ENCODE peak calls at places on chromosomes 12 and 14, in five cellular contexts. J is HepG2, F is hepatocyte, X is endodermal cell, P is right cardiac atrium. R is an unnamed sample.

GRCh38 chr12:57340104-57340503 is 89.1 kb upstream of the STAC3 start:
- DNase-seq in J (no peak), F (peak; percentile 69), X (no peak), P (peak; percentile 64), R (no peak)

GRCh38 chr12:117098361-117099217 is 627 bp downstream of the TESC start:
- DNase-seq in J (no peak), F (no peak), X (peak; percentile 77), P (no peak), R (no peak)

GRCh38 chr14:93984987-93985410 is 8.6 kb upstream of the ASB2 start:
- DNase-seq in J (peak; percentile 77), F (peak; percentile 74), X (peak; percentile 88), P (peak; percentile 48), R (no peak)

GRCh38 chr12:115934046-115934445 is 343.4 kb downstream of the MED13L start:
- DNase-seq in J (no peak), F (no peak), X (peak; percentile 17), P (no peak), R (no peak)

GRCh38 chr14:46137786-46138185 is 513.8 kb downstream of the RPL10L start:
- DNase-seq in J (no peak), F (no peak), X (no peak), P (no peak), R (no peak)

GRCh38 chr12:54363610-54364009 is 676 bp downstream of the GPR84 start:
- DNase-seq in J (no peak), F (no peak), X (no peak), P (no peak), R (no peak)

GRCh38 chr12:63955831-63956685 is 111.6 kb downstream of the SRGAP1 start:
- DNase-seq in J (no peak), F (peak; percentile 28), X (no peak), P (peak; percentile 57), R (no peak)

GRCh38 chr14:63650336-63650952 is 8.8 kb upstream of the WDR89 start:
- DNase-seq in J (no peak), F (no peak), X (no peak), P (no peak), R (no peak)

GRCh38 chr12:12901158-12901791 is 9.9 kb downstream of the GPRC5A start:
- DNase-seq in J (peak; percentile 37), F (peak; percentile 87), X (peak; percentile 58), P (no peak), R (no peak)

GRCh38 chr14:64682173-64682710 is 22.0 kb upstream of the PLEKHG3 start:
- DNase-seq in J (no peak), F (peak; percentile 82), X (peak; percentile 83), P (peak; percentile 92), R (no peak)

GRCh38 chr12:75874456-75874855 is 157.1 kb downstream of the PHLDA1 start:
- DNase-seq in J (no peak), F (no peak), X (no peak), P (no peak), R (no peak)

GRCh38 chr12:120858306-120859088 is 45.7 kb downstream of the SPPL3 start:
- DNase-seq in J (no peak), F (no peak), X (no peak), P (no peak), R (no peak)
- H3K9me3 ChIP-seq in J (peaks cover 15% of the 10 kb centered on the region), F (no peaks in the 10 kb centered on the region), X (peaks cover 15% of the 10 kb centered on the region), P (no peaks in the 10 kb centered on the region), R (no peaks in the 10 kb centered on the region)

DNA sequence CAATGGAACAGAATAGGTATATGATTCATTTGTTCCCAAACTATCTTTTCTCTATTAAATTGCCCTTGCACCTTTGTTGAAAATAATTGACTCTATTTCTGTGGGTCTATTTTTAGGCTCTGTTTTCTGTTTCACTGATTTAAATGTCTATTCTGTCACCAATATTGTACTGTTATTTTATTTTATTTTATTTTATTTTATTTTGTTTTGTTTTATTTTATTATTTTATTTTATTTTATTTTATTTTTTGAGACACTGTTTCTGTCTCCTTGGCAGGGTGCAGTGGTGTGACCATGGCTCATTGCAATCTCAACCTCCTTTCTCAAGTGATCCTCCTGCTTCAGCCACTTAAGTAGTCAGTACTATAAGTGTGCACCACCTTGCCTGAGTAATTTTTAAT is 34.9 kb downstream of the OR4N2 start:
- DNase-seq in J (no peak), F (no peak), X (no peak), P (no peak), R (no peak)
- H3K9me3 ChIP-seq in J (no peaks in the 10 kb centered on the region), F (peaks cover 9% of the 10 kb centered on the region), X (peaks cover 88% of the 10 kb centered on the region), P (no peaks in the 10 kb centered on the region), R (no peaks in the 10 kb centered on the region)

GRCh38 chr12:133231001-133231400 is 4.7 kb downstream of the ANHX start:
- DNase-seq in J (no peak), F (no peak), X (peak; percentile 26), P (no peak), R (no peak)
- H3K9me3 ChIP-seq in J (peaks cover 96% of the 10 kb centered on the region), F (no peaks in the 10 kb centered on the region), X (peaks cover 63% of the 10 kb centered on the region), P (no peaks in the 10 kb centered on the region), R (peaks cover 6% of the 10 kb centered on the region)

GRCh38 chr14:105884808-105885281 is 358.5 kb downstream of the TMEM121 start:
- DNase-seq in J (no peak), F (no peak), X (peak; percentile 7), P (peak; percentile 39), R (peak; percentile 5)

GRCh38 chr14:105880616-105881015 is 354.2 kb downstream of the TMEM121 start:
- DNase-seq in J (no peak), F (no peak), X (peak; percentile 10), P (peak; percentile 20), R (peak; percentile 3)

GRCh38 chr14:105883066-105884005 is 357.0 kb downstream of the TMEM121 start:
- DNase-seq in J (no peak), F (no peak), X (peak; percentile 10), P (no peak), R (peak; percentile 5)

GRCh38 chr14:105881021-105881930 is 354.9 kb downstream of the TMEM121 start:
- DNase-seq in J (no peak), F (no peak), X (peak; percentile 24), P (peak; percentile 25), R (peak; percentile 4)

DNA sequence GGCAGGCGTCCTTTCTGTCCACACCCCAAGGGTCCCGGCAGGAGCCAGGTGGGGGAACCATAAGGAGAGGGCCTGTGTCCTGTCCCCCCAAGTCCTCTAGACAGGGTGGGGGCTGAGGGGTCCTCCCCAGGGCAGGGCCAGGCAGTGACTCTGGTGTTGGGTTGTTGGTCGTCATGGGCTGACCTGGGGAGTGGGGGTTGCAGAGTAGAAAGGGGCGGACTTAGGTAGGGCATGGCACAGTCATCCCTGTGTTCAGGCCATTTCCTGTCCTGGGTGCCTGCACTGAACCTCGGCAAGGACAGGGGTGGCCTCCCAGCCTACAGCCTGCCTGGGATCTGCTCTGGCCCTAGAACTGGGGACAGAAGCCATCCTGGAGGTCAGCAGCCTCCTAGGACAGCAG is 356.2 kb downstream of the TMEM121 start:
- DNase-seq in J (no peak), F (no peak), X (no peak), P (peak; percentile 33), R (peak; percentile 1)
- H3K9me3 ChIP-seq in J (no peaks in the 10 kb centered on the region), F (no peaks in the 10 kb centered on the region), X (peaks cover 2% of the 10 kb centered on the region), P (no peaks in the 10 kb centered on the region), R (no peaks in the 10 kb centered on the region)

GRCh38 chr14:105139831-105140239 is 28.7 kb downstream of the JAG2 start:
- DNase-seq in J (no peak), F (no peak), X (peak; percentile 11), P (no peak), R (peak; percentile 4)
- H3K9me3 ChIP-seq in J (peaks cover 10% of the 10 kb centered on the region), F (peaks cover 5% of the 10 kb centered on the region), X (peaks cover 7% of the 10 kb centered on the region), P (no peaks in the 10 kb centered on the region), R (no peaks in the 10 kb centered on the region)

GRCh38 chr14:47195582-47195981 is 479.8 kb downstream of the MDGA2 start:
- DNase-seq in J (no peak), F (no peak), X (no peak), P (no peak), R (no peak)
- H3K9me3 ChIP-seq in J (no peaks in the 10 kb centered on the region), F (no peaks in the 10 kb centered on the region), X (no peaks in the 10 kb centered on the region), P (no peaks in the 10 kb centered on the region), R (no peaks in the 10 kb centered on the region)

DNA sequence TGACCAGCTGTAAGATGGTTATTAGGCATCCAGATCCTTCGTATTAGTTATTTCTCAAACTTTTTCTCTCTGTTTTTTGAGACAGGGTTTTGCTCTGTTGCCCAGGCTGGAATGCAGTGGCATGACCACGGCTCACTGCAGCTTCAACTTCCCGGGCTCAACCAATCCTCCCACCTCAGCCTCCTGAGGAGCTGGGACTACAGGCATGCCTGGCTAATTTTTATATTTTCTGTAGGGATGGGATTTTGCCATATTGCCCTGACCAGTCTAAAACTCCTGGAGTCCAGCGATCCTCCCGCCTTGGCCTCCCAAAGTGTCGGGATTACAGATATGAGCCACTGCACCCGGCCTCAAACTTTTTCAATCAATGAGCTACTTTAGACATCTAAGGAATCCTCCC is 33.1 kb downstream of the FZD10 start:
- DNase-seq in J (no peak), F (no peak), X (no peak), P (no peak), R (no peak)
- H3K9me3 ChIP-seq in J (no peaks in the 10 kb centered on the region), F (no peaks in the 10 kb centered on the region), X (no peaks in the 10 kb centered on the region), P (no peaks in the 10 kb centered on the region), R (no peaks in the 10 kb centered on the region)

GRCh38 chr12:34395056-34396005 is 373.0 kb downstream of the ALG10 start:
- DNase-seq in J (no peak), F (no peak), X (peak; percentile 10), P (peak; percentile 24), R (peak; percentile 2)
- H3K9me3 ChIP-seq in J (no peaks in the 10 kb centered on the region), F (no peaks in the 10 kb centered on the region), X (peaks cover 21% of the 10 kb centered on the region), P (no peaks in the 10 kb centered on the region), R (no peaks in the 10 kb centered on the region)

R was measured in T-helper 17 cell.